ENCODE peak calls at places on chromosomes 2 and 18, in five cellular contexts. I is trophoblast cell, O is H1, U is mesenchymal stem cell, R is IMR-90. T is an unnamed sample.

GRCh38 chr2:50878256-50878655 is 153.7 kb downstream of the NRXN1 start:
- DNase-seq in R (no peak), I (no peak), O (no peak), U (no peak), T (no peak)

GRCh38 chr2:2045191-2045590 is 285.9 kb downstream of the MYT1L start:
- DNase-seq in O (no peak), I (no peak), R (no peak), U (no peak), T (no peak)

GRCh38 chr2:151999058-151999457 is 99.8 kb downstream of the CACNB4 start:
- DNase-seq in I (peak), U (peak), O (peak), R (peak), T (peak)

GRCh38 chr2:198774576-198774975 is 683.2 kb downstream of the SATB2 start:
- DNase-seq in O (no peak), R (no peak), I (no peak), U (no peak), T (no peak)

GRCh38 chr2:23248667-23249066 is 136.3 kb upstream of the KLHL29 start:
- DNase-seq in U (no peak), R (no peak), O (no peak), I (no peak), T (no peak)

GRCh38 chr2:140893685-140894084 is 1237.1 kb downstream of the LRP1B start:
- DNase-seq in R (peak), U (peak), O (no peak), I (peak), T (no peak)

GRCh38 chr2:160941290-160941846 is 218.9 kb upstream of the TANK start:
- DNase-seq in R (no peak), O (no peak), U (no peak), I (no peak), T (no peak)

GRCh38 chr2:201122276-201122675 is 6.3 kb downstream of the CFLAR start:
- DNase-seq in I (no peak), O (no peak), R (no peak), U (no peak), T (no peak)

GRCh38 chr2:241049739-241050623 is 51.6 kb downstream of the SNED1 start:
- DNase-seq in R (no peak), O (peak), U (peak), I (peak), T (peak)

GRCh38 chr2:71150082-71150816 is 19.8 kb downstream of the MPHOSPH10 start:
- DNase-seq in U (no peak), I (no peak), O (no peak), R (no peak), T (no peak)

GRCh38 chr2:177797808-177798207 is 274.8 kb downstream of the PDE11A start:
- DNase-seq in I (no peak), R (no peak), U (no peak), O (peak), T (peak)

GRCh38 chr2:230921806-230922595 is 3.0 kb downstream of the GPR55 start:
- DNase-seq in O (no peak), U (no peak), R (no peak), I (peak), T (peak)

GRCh38 chr18:13137041-13137938 is 81.3 kb upstream of the LDLRAD4 start:
- DNase-seq in O (no peak), I (peak), R (no peak), U (no peak), T (no peak)

GRCh38 chr18:79644006-79644665 is 35.5 kb upstream of the CTDP1 start:
- DNase-seq in U (peak), R (peak), I (peak), O (peak), T (peak)

GRCh38 chr2:64731306-64731654 is 77.6 kb upstream of the SERTAD2 start:
- DNase-seq in I (no peak), R (no peak), U (no peak), O (no peak), T (no peak)

GRCh38 chr18:48680871-48681270 is 142.0 kb downstream of the CTIF start:
- DNase-seq in O (no peak), I (no peak), U (no peak), R (no peak), T (no peak)

GRCh38 chr18:52409732-52410131 is 69.7 kb downstream of the DCC start:
- DNase-seq in R (no peak), U (no peak), I (no peak), O (no peak), T (peak)

GRCh38 chr2:134354611-134355010 is 100.7 kb downstream of the MGAT5 start:
- DNase-seq in U (no peak), O (no peak), I (peak), R (no peak), T (no peak)

GRCh38 chr2:27177441-27178351 is 28.9 kb downstream of the TCF23 start:
- DNase-seq in R (no peak), I (peak), U (no peak), O (no peak), T (no peak)

GRCh38 chr2:109061736-109062557 is 67.1 kb upstream of the SH3RF3 start:
- DNase-seq in U (no peak), O (no peak), I (no peak), R (no peak), T (no peak)

GRCh38 chr2:41038408-41038807 is 586.5 kb upstream of the SLC8A1 start:
- DNase-seq in U (peak), O (no peak), R (peak), I (peak), T (no peak)

GRCh38 chr2:240631561-240632290 is 6.4 kb downstream of the GPR35 start:
- DNase-seq in I (no peak), U (no peak), O (no peak), R (no peak), T (no peak)

GRCh38 chr2:69216535-69217332 is 170.3 kb downstream of the GFPT1 start:
- DNase-seq in R (peak), O (no peak), I (no peak), U (peak), T (no peak)

GRCh38 chr18:9594782-9595181 is 19.6 kb downstream of the PPP4R1 start:
- DNase-seq in R (peak), U (peak), I (no peak), O (no peak), T (no peak)

GRCh38 chr18:58716046-58716766 is 44.9 kb downstream of the MALT1 start:
- DNase-seq in U (peak), O (no peak), R (peak), I (no peak), T (no peak)

GRCh38 chr2:209648714-209649113 is 122.9 kb upstream of the UNC80 start:
- DNase-seq in I (peak), R (peak), O (no peak), U (no peak), T (no peak)

GRCh38 chr2:203579131-203579643 is 44.1 kb upstream of the RAPH1 start:
- DNase-seq in R (peak), U (peak), I (peak), O (no peak), T (peak)

GRCh38 chr2:165745916-165746315 is 48.1 kb downstream of the GALNT3 start:
- DNase-seq in I (no peak), R (no peak), O (no peak), U (no peak), T (no peak)

GRCh38 chr2:8915941-8916340 is 78.5 kb upstream of the KIDINS220 start:
- DNase-seq in O (no peak), U (no peak), R (no peak), I (no peak), T (no peak)

GRCh38 chr18:10062292-10062940 is 148.6 kb downstream of the VAPA start:
- DNase-seq in O (no peak), R (peak), I (no peak), U (peak), T (no peak)

GRCh38 chr2:186017278-186017677 is 278.7 kb downstream of the FSIP2 start:
- DNase-seq in U (no peak), I (no peak), O (no peak), R (no peak), T (no peak)

GRCh38 chr18:62643181-62643580 is 72.2 kb upstream of the PHLPP1 start:
- DNase-seq in R (no peak), I (no peak), O (no peak), U (no peak), T (no peak)

GRCh38 chr2:73173781-73174180 is 28.6 kb upstream of the NOTO start:
- DNase-seq in O (no peak), U (no peak), I (peak), R (no peak), T (no peak)

GRCh38 chr2:73176205-73176880 is 26.0 kb upstream of the NOTO start:
- DNase-seq in I (peak), R (no peak), U (peak), O (peak), T (peak)

GRCh38 chr2:73174244-73174643 is 28.1 kb upstream of the NOTO start:
- DNase-seq in I (no peak), R (no peak), U (no peak), O (no peak), T (no peak)

GRCh38 chr2:73175663-73176204 is 26.6 kb upstream of the NOTO start:
- DNase-seq in R (peak), O (peak), I (peak), U (peak), T (peak)

GRCh38 chr2:73174941-73175662 is 27.3 kb upstream of the NOTO start:
- DNase-seq in O (no peak), U (no peak), I (no peak), R (no peak), T (no peak)
- H3K14ac ChIP-seq in O (no peak), U (no peak), I (no peak), R (no peak), T (peak)

DNA sequence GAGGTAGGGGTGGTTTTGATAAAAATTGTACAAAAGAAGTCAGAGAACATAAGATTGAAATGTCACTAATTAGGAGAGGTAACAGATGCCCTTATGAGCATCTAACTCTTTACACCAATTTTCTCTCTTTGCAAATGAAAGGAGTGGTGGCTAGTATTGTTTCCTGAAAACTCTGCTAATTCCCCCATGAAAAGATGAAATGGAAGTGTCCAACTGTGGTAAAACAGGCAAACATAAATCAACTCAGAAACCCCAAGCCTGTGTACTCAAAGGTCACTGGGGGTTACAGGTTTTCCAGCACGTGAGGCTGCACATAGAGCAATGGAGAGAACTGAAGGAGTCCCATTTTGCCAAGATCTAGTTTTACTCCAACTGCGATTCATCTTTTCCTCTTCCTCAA is 132.1 kb downstream of the MEIS1 start:
- DNase-seq in U (no peak), I (no peak), O (no peak), R (no peak), T (no peak)
- H3K27ac ChIP-seq in U (no peak), I (no peak), O (no peak), R (no peak), T (no peak)

DNA sequence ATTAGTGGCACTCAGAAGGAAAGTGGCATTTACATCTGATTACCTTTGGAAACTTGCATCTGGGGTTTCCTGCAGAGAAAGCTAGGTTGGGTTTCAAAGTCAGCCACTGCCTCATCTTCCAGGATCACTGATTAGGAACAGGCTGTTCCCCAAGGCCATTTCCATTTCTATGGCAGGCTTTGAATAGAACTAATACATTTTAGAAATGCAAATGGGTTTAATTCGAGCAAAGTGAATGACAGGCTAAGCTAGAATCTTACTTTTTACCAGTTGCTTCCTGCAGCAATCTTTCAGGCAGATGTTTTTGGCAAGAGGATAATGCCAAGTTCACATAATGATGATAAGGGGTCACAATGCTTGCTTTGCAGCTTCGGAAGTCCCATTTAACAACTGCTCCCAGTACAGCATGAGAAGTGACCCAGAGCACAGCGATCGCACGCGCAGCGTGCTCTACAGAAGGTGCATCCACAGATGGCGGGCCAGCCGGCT is 336.7 kb downstream of the LPIN1 start:
- DNase-seq in U (no peak), I (no peak), R (no peak), O (no peak), T (peak)
- H3K14ac ChIP-seq in U (no peak), I (no peak), R (no peak), O (no peak), T (no peak)

GRCh38 chr2:239396881-239397681 is 3.7 kb downstream of the HDAC4 start:
- DNase-seq in U (no peak), O (no peak), I (no peak), R (no peak), T (no peak)

GRCh38 chr2:239398536-239398935 is 2.3 kb downstream of the HDAC4 start:
- DNase-seq in R (no peak), O (no peak), U (peak), I (no peak), T (peak)

GRCh38 chr2:239400000-239400831 is 604 bp downstream of the HDAC4 start:
- DNase-seq in R (peak), O (no peak), I (peak), U (peak), T (peak)

GRCh38 chr2:239399404-239399999 is 1.3 kb downstream of the HDAC4 start:
- DNase-seq in O (no peak), U (peak), R (peak), I (no peak), T (peak)

DNA sequence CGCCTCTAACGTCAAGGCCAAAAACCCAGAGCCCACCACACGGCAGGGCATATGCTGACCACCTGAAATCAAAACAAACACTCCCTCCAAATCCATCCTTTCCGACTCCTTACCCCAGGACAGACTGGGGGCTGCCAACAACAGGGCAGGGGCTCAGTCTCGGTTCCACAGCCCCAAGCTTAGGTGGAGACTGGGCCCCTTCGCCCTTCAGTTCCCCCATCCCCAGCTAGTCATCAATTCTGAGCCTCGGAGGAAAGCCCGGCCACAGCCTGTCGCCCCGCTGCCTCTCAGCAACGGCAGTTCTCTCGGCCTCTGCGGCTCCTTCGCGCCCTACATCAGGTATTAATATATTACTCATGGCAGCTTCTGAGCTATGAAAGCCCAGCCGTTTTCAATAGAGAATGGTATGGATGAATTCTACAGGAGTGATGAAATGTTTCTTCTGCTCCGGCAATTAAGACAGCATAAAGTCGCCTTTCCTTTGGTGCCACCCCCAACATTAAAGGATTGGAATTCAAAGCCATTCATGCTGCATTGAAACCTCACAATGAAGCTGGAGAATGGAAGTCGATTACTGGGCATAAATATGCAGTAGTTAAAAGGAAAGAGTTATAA is 2.9 kb downstream of the HDAC4 start:
- DNase-seq in O (no peak), U (no peak), R (no peak), I (no peak), T (no peak)
- H3K27ac ChIP-seq in O (no peak), U (no peak), R (no peak), I (no peak), T (no peak)

GRCh38 chr18:41064916-41065315 is 890.1 kb upstream of the PIK3C3 start:
- DNase-seq in O (no peak), R (no peak), U (no peak), I (no peak), T (no peak)

GRCh38 chr18:41058351-41059125 is 896.5 kb upstream of the PIK3C3 start:
- DNase-seq in I (peak), U (no peak), R (peak), O (no peak), T (no peak)

GRCh38 chr18:41059126-41059415 is 896.0 kb upstream of the PIK3C3 start:
- DNase-seq in O (no peak), R (no peak), I (no peak), U (no peak), T (no peak)

GRCh38 chr18:41060967-41061366 is 894.1 kb upstream of the PIK3C3 start:
- DNase-seq in O (no peak), U (peak), R (peak), I (no peak), T (no peak)
- H3K14ac ChIP-seq in O (no peak), U (no peak), R (no peak), I (no peak), T (no peak)

DNA sequence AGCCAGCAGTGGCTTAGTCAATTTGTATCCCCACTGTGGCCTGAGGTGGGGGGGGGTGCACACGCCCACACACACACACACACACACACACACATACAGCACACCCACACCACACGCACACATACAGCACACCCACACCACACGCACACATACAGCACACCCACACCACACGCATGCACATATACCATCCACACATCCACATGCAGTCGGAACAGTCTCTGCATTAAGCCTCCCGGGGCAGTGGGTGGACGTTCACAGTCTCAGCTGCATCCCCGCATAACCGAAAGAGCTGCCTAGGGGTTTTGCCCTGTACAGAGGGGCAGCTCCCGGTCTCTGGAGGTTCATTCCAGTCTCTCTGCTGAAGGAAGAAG is 305.7 kb upstream of the HS6ST1 start:
- DNase-seq in U (no peak), I (no peak), O (no peak), R (no peak), T (no peak)
- H3K27ac ChIP-seq in U (no peak), I (no peak), O (no peak), R (peak), T (no peak)

GRCh38 chr2:173963323-173963816 is 1.8 kb downstream of the SP3 start:
- DNase-seq in O (no peak), I (peak), U (peak), R (peak), T (no peak)
- H3K14ac ChIP-seq in O (peak), I (peak), U (peak), R (peak), T (peak)

GRCh38 chr2:15941970-15942710 is 1.8 kb downstream of the MYCN start:
- DNase-seq in R (no peak), I (peak), U (peak), O (peak), T (no peak)

GRCh38 chr2:15942711-15943345 is 2.5 kb downstream of the MYCN start:
- DNase-seq in I (peak), O (no peak), R (no peak), U (no peak), T (no peak)

GRCh38 chr2:15944325-15945017 is 4.1 kb downstream of the MYCN start:
- DNase-seq in U (no peak), O (no peak), I (peak), R (no peak), T (no peak)

GRCh38 chr2:15943378-15943851 is 3.1 kb downstream of the MYCN start:
- DNase-seq in R (no peak), O (peak), U (peak), I (no peak), T (peak)

GRCh38 chr2:15943914-15944313 is 3.6 kb downstream of the MYCN start:
- DNase-seq in O (no peak), U (peak), R (no peak), I (peak), T (no peak)
- H3K27ac ChIP-seq in O (no peak), U (no peak), R (no peak), I (no peak), T (no peak)

GRCh38 chr2:30934071-30934470 is 126.8 kb upstream of the CAPN13 start:
- DNase-seq in I (no peak), O (no peak), R (no peak), U (no peak), T (no peak)

GRCh38 chr2:30935795-30936194 is 128.5 kb upstream of the CAPN13 start:
- DNase-seq in I (peak), O (no peak), R (no peak), U (no peak), T (no peak)

GRCh38 chr2:30930716-30931115 is 123.5 kb upstream of the CAPN13 start:
- DNase-seq in U (no peak), I (no peak), O (no peak), R (no peak), T (no peak)

GRCh38 chr2:30931841-30932407 is 124.7 kb upstream of the CAPN13 start:
- DNase-seq in U (no peak), I (no peak), R (no peak), O (no peak), T (no peak)

GRCh38 chr2:30932850-30933249 is 125.6 kb upstream of the CAPN13 start:
- DNase-seq in O (no peak), U (no peak), I (no peak), R (no peak), T (no peak)
- H3K14ac ChIP-seq in O (no peak), U (no peak), I (no peak), R (no peak), T (no peak)

DNA sequence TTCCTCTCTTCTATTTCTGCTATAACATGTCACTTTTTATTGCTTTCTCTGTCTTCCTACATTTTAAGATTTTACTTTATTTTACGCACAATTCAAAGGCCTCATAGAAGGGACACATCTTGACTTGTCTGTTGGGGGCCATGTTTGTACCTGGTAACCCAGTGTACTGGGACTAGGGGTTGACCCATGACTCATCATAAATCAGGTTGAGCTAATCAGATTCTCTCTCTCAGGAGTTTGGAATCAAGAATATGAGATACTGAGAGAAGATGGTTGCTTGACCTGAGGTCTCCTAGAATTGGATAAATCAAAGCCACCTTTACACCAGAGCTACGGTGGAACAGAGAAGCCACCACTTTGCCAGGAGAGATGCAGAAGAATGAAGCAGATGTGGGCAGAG is 153.0 kb downstream of the UXS1 start:
- DNase-seq in R (no peak), U (no peak), I (no peak), O (no peak), T (no peak)
- H3K27ac ChIP-seq in R (no peak), U (no peak), I (no peak), O (no peak), T (no peak)